ENCODE peak calls at places on chromosomes 13 and 19, in six cellular contexts. Q is mesenchymal stem cell; W is astrocyte; E is CD8-positive, alpha-beta memory T cell; M is A549; O is thyroid gland. J is an unnamed sample.

GRCh38 chr19:54209748-54210494 is 9.3 kb downstream of the RPS9 start:
- DNase-seq in Q (peak; percentile 98), W (peak; percentile 96), E (no peak), M (peak; percentile 90), O (peak; percentile 96), J (peak; percentile 93)

GRCh38 chr13:30804474-30804873 is 69.1 kb downstream of the ALOX5AP start:
- DNase-seq in Q (no peak), W (no peak), E (no peak), M (no peak), O (no peak), J (no peak)

GRCh38 chr19:50607874-50608785 is 31.6 kb downstream of the SYT3 start:
- DNase-seq in Q (no peak), W (peak; percentile 4), E (peak; percentile 72), M (peak; percentile 97), O (peak; percentile 54), J (no peak)

GRCh38 chr13:113160983-113161382 is 2.5 kb downstream of the PROZ start:
- DNase-seq in Q (no peak), W (no peak), E (no peak), M (no peak), O (no peak), J (no peak)

GRCh38 chr13:99854376-99854775 is 117.2 kb downstream of the ZIC5 start:
- DNase-seq in Q (no peak), W (no peak), E (no peak), M (no peak), O (no peak), J (no peak)

GRCh38 chr13:38900188-38900587 is 90.4 kb downstream of the STOML3 start:
- DNase-seq in Q (no peak), W (no peak), E (no peak), M (peak; percentile 1), O (no peak), J (no peak)

GRCh38 chr19:6415592-6416190 is 8.9 kb downstream of the KHSRP start:
- DNase-seq in Q (no peak), W (no peak), E (no peak), M (no peak), O (no peak), J (no peak)

GRCh38 chr13:98476106-98476505 is 100.8 kb downstream of the STK24 start:
- DNase-seq in Q (no peak), W (no peak), E (no peak), M (no peak), O (no peak), J (no peak)

GRCh38 chr13:98997051-98997730 is 19.3 kb upstream of the DOCK9 start:
- DNase-seq in Q (no peak), W (no peak), E (no peak), M (no peak), O (peak; percentile 55), J (no peak)

GRCh38 chr19:3497757-3498515 is 2.5 kb downstream of the DOHH start:
- DNase-seq in Q (no peak), W (no peak), E (no peak), M (no peak), O (no peak), J (no peak)

GRCh38 chr19:23399443-23399842 is 4.2 kb upstream of the ZNF91 start:
- DNase-seq in Q (no peak), W (no peak), E (no peak), M (no peak), O (no peak), J (no peak)

GRCh38 chr19:47671499-47671898 is 41.7 kb upstream of the EHD2 start:
- DNase-seq in Q (no peak), W (no peak), E (no peak), M (no peak), O (no peak), J (no peak)

GRCh38 chr19:51701468-51702100 is 8.5 kb downstream of the SPACA6 start:
- DNase-seq in Q (no peak), W (no peak), E (no peak), M (no peak), O (no peak), J (no peak)

GRCh38 chr13:98129059-98129741 is 13.7 kb upstream of the FARP1 start:
- DNase-seq in Q (no peak), W (peak; percentile 46), E (no peak), M (no peak), O (no peak), J (no peak)

GRCh38 chr13:23899555-23899954 is 2.3 kb upstream of the C1QTNF9B start:
- DNase-seq in Q (peak; percentile 52), W (peak; percentile 23), E (peak; percentile 32), M (no peak), O (peak; percentile 32), J (peak; percentile 29)

GRCh38 chr19:18002347-18002850 is 5.6 kb upstream of the ARRDC2 start:
- DNase-seq in Q (no peak), W (no peak), E (no peak), M (no peak), O (no peak), J (peak; percentile 77)

GRCh38 chr13:79404985-79405384 is 1.1 kb downstream of the RBM26 start:
- DNase-seq in Q (no peak), W (no peak), E (no peak), M (no peak), O (no peak), J (no peak)

GRCh38 chr19:5697022-5697889 is 7.2 kb downstream of the RPL36 start:
- DNase-seq in Q (no peak), W (no peak), E (no peak), M (no peak), O (no peak), J (no peak)

GRCh38 chr13:66353664-66354063 is 876.5 kb downstream of the PCDH9 start:
- DNase-seq in Q (no peak), W (peak; percentile 25), E (no peak), M (no peak), O (no peak), J (no peak)

GRCh38 chr13:29402168-29402621 is 193.3 kb downstream of the SLC7A1 start:
- DNase-seq in Q (peak; percentile 47), W (peak; percentile 39), E (no peak), M (no peak), O (no peak), J (no peak)

DNA sequence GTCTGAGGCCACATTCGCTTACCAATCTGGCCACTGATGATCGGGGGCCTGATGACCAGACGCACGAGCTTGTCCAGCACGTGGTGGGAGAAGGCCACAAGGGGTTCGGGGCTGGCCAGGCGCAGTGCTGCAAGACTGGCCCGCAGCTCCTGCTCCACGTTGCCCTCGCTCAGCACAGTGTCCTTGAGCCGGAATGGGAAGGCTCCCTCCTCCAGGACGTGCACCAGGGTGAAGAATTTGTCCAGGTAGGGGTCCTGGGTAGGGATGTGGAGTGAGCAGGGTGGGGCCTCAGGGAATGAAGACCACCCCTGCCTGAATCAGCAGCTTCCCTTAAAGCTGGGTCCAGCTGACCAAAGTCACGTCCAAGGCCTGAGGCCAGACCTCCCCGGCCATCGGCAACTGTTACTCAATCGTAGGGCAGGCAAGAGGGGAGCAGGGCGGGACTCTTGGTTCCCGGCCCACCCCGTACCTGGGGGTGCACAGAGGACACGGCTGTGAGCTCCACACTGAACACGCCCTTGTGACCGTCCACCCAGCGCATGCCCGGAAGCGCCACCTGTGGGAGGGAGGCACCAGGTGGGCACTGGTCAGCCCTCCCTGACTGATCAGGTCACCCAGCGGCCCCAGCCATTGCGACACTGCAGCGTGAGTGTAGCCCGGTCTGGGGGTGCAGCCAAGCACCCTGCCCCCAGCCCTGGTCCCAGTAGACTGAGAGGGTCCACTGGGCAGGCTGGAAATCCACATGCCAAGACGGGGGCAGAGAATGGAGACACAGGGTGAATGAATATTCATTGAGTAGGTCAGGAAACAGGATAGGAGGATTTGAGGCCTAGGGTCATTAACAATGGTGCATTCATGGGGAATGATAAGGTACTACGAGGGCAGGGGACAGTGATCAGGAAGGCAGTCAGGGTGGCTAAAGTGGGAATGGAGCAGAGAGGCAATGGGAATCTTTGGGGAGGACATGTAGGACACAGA is 2.8 kb upstream of the ANGPTL8 start:
- DNase-seq in Q (no peak), W (no peak), E (no peak), M (no peak), O (no peak), J (no peak)
- H3K27ac ChIP-seq in Q (no peak overlapping the region), W (no peak overlapping the region), E (no peak overlapping the region), M (no peak overlapping the region), O (no peak overlapping the region), J (no peak overlapping the region)

GRCh38 chr13:44765076-44765475 is 188.9 kb upstream of the TSC22D1 start:
- DNase-seq in Q (no peak), W (peak; percentile 16), E (no peak), M (no peak), O (no peak), J (no peak)

GRCh38 chr13:44767257-44767656 is 191.1 kb upstream of the TSC22D1 start:
- DNase-seq in Q (no peak), W (no peak), E (no peak), M (no peak), O (no peak), J (no peak)

GRCh38 chr13:44763604-44764311 is 187.6 kb upstream of the TSC22D1 start:
- DNase-seq in Q (no peak), W (peak; percentile 27), E (no peak), M (no peak), O (no peak), J (no peak)

GRCh38 chr13:44762946-44763345 is 186.8 kb upstream of the TSC22D1 start:
- DNase-seq in Q (no peak), W (peak; percentile 39), E (no peak), M (no peak), O (no peak), J (no peak)

GRCh38 chr13:44764334-44764733 is 188.2 kb upstream of the TSC22D1 start:
- DNase-seq in Q (no peak), W (no peak), E (no peak), M (no peak), O (no peak), J (no peak)
- H3K27ac ChIP-seq in Q (no peak overlapping the region), W (no peak overlapping the region), E (no peak overlapping the region), M (no peak overlapping the region), O (no peak overlapping the region), J (no peak overlapping the region)

DNA sequence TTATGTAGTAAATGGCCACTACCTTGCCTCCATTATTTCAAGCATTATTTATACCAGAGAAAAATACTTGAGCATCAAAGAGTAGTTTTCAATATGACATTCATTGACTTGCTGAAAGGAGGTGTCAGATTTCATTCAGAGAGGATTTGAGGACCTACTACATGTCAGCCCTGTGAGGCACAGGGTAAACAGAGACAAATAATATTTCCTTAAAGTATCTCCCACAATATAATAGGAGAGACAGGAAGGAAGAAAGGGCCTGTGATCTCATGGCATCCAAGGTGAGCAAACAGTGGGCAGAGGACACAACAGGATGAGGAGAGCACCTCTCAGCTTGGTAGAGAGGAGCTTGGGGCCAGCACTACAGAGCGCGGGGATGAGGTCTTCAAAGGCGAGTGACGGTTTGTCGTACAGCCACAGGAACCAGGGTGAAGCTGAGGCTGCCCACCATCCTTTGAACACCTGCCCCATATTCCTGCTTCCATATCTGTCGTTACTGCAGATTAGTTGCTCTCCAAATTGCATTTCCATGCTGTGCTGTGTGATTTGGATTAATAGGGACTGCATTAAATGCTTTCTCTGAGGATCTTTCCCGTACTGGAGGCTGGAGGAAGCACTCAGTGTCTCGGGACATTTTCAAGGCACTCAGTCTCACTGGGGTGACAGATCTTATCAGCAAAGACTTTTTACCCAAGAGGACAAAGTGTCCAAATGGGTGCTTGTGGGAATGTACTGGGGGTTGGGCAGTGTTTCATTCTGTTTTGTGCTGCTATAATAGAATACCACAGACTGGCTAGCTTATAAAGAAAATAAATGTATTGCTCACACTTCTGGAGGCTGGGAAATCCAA is 59.2 kb downstream of the GJA3 start:
- DNase-seq in Q (no peak), W (no peak), E (no peak), M (no peak), O (no peak), J (no peak)
- H3K27ac ChIP-seq in Q (no peak overlapping the region), W (no peak overlapping the region), E (no peak overlapping the region), M (no peak overlapping the region), O (no peak overlapping the region), J (no peak overlapping the region)

GRCh38 chr19:19475845-19476828 is 39.2 kb downstream of the TSSK6 start:
- DNase-seq in Q (peak; percentile 33), W (no peak), E (no peak), M (peak; percentile 21), O (no peak), J (no peak)
- H3K27ac ChIP-seq in Q (no peak overlapping the region), W (no peak overlapping the region), E (no peak overlapping the region), M (no peak overlapping the region), O (no peak overlapping the region), J (no peak overlapping the region)

J was measured in tibial artery.